ENCODE peak calls at places on chromosomes 6 and 20, in seven cellular contexts. A is WERI-Rb-1, P is astrocyte, F is psoas muscle, Z is A673, U is brain microvascular endothelial cell, Y is prostate gland. E is an unnamed sample.

GRCh38 chr20:49854190-49854875 is 41.7 kb downstream of the SLC9A8 start:
- DNase-seq in A (peak), P (no peak), F (no peak), Z (no peak), U (no peak), Y (no peak), E (no peak)

GRCh38 chr6:57342148-57342669 is 24.8 kb downstream of the PRIM2 start:
- DNase-seq in A (no peak), P (no peak), F (no peak), Z (no peak), U (no peak), Y (no peak), E (no peak)

GRCh38 chr6:118586741-118587485 is 38.8 kb downstream of the PLN start:
- DNase-seq in A (no peak), P (no peak), F (no peak), Z (no peak), U (no peak), Y (no peak), E (no peak)

GRCh38 chr6:6320901-6321300 is 439 bp upstream of the F13A1 start:
- DNase-seq in A (no peak), P (no peak), F (no peak), Z (no peak), U (no peak), Y (no peak), E (no peak)

GRCh38 chr20:63518946-63519764 is 1.4 kb upstream of the PPDPF start:
- DNase-seq in A (no peak), P (no peak), F (no peak), Z (no peak), U (no peak), Y (no peak), E (no peak)

GRCh38 chr20:890671-891070 is 25.5 kb downstream of the ANGPT4 start:
- DNase-seq in A (no peak), P (no peak), F (no peak), Z (no peak), U (no peak), Y (no peak), E (no peak)

GRCh38 chr6:25341923-25342619 is 62.9 kb downstream of the CARMIL1 start:
- DNase-seq in A (no peak), P (no peak), F (no peak), Z (no peak), U (no peak), Y (no peak), E (no peak)

GRCh38 chr20:17501701-17502100 is 29.5 kb downstream of the BFSP1 start:
- DNase-seq in A (no peak), P (no peak), F (no peak), Z (no peak), U (no peak), Y (no peak), E (no peak)

GRCh38 chr6:686528-686927 is 6.4 kb downstream of the EXOC2 start:
- DNase-seq in A (peak), P (no peak), F (no peak), Z (peak), U (no peak), Y (no peak), E (no peak)

GRCh38 chr6:3962897-3963296 is 113.7 kb downstream of the FAM50B start:
- DNase-seq in A (no peak), P (no peak), F (no peak), Z (peak), U (peak), Y (no peak), E (no peak)

GRCh38 chr20:23503649-23504048 is 12.7 kb downstream of the CST8 start:
- DNase-seq in A (no peak), P (no peak), F (no peak), Z (no peak), U (no peak), Y (no peak), E (no peak)

GRCh38 chr6:129849456-129849855 is 11.7 kb downstream of the TMEM244 start:
- DNase-seq in A (no peak), P (peak), F (no peak), Z (peak), U (peak), Y (no peak), E (no peak)

GRCh38 chr6:107128175-107128574 is 12.9 kb upstream of the BEND3 start:
- DNase-seq in A (no peak), P (no peak), F (no peak), Z (no peak), U (peak), Y (no peak), E (no peak)

GRCh38 chr6:16676978-16677377 is 84.3 kb downstream of the ATXN1 start:
- DNase-seq in A (no peak), P (peak), F (no peak), Z (no peak), U (peak), Y (no peak), E (no peak)

GRCh38 chr6:31907158-31907813 is 5.4 kb upstream of the ZBTB12 start:
- DNase-seq in A (no peak), P (peak), F (no peak), Z (peak), U (peak), Y (no peak), E (no peak)

GRCh38 chr20:47784599-47785320 is 521 bp downstream of the SULF2 start:
- DNase-seq in A (peak), P (peak), F (peak), Z (peak), U (no peak), Y (peak), E (peak)

GRCh38 chr20:53692465-53693067 is 98.9 kb upstream of the ZNF217 start:
- DNase-seq in A (no peak), P (peak), F (peak), Z (peak), U (peak), Y (no peak), E (no peak)

GRCh38 chr6:132404736-132405135 is 3.5 kb upstream of the MOXD1 start:
- DNase-seq in A (no peak), P (no peak), F (no peak), Z (no peak), U (peak), Y (no peak), E (no peak)

DNA sequence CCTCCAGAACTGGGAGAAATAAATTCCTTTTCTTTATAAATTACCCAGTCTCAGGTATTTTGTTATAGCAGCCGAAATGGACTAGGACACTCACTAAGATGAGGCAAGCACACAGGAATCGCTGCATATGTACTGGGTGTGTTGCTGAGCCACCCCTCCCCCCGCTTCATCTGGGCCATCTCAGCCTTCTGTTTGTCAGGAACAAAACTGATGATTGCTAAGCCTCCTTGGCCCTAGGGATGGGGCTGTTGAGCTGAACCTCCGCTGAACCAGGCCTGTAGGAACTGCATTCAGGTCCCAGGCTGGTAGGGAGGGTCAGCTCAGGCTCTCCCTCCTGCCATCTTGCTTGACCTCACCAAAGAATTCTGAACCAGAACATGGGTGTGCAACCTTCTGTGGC is 108.6 kb downstream of the MAP3K7 start:
- DNase-seq in A (peak), P (no peak), F (no peak), Z (no peak), U (no peak), Y (no peak), E (no peak)
- TF ChIP-seq CTCF in A (peak), P (no peak), F (no peak), Z (no peak), U (peak), Y (no peak), E (no peak)

GRCh38 chr6:142810952-142811514 is 133.9 kb downstream of the HIVEP2 start:
- DNase-seq in A (no peak), P (peak), F (no peak), Z (no peak), U (no peak), Y (no peak), E (no peak)
- TF ChIP-seq CTCF in A (no peak), P (no peak), F (no peak), Z (no peak), U (no peak), Y (no peak), E (no peak)

DNA sequence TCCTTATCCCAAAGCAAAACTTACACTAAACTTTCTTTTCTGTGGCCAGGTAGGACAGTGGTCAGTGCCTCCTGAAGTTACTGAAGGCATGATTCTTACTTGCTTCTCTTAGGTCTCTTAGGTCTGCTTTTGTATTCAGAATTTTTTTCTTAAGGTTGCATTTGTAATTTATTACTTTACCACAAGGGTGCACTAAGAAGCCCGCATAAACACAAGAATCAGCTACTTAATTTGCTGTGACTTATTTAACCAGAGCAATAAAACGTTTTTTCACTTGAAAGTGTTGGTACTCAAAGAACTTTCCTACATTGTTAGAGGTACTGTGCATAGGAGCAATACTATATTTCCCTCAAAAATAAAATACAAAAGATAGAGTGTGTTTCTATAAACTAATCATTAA is 75.4 kb upstream of the LAMA2 start:
- DNase-seq in A (no peak), P (peak), F (no peak), Z (peak), U (no peak), Y (no peak), E (no peak)
- TF ChIP-seq CTCF in A (no peak), P (peak), F (peak), Z (peak), U (peak), Y (peak), E (no peak)

DNA sequence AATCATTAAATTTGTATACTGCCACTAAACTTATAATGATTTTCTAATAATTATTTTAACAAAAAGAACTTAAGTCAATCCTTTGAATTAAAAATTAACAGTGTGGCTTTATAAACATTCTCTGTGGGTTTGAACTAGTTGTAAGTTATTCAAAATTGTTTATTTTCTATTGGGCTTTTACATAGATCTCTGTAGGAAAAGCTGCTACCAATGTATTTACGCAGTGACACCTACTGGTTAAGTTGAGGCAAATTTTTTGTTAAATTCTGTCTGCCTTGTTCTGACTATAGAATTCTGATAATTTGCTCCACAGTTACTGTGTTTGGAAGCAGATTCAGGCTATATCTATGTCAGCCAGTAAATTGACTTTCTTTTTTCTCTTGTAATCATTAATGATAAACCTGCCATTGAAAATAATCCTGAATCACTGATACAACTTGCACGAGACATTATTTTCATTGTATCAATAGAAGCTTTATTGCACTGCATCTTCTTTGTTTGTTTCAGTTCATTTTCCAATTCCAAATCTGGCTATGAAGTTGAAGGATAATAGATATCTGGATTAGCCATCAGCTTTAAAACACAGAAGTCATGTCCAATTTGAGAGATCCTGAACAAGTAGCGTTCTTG is 66.0 kb upstream of the UTRN start:
- DNase-seq in A (no peak), P (peak), F (no peak), Z (peak), U (no peak), Y (no peak), E (peak)
- TF ChIP-seq CTCF in A (peak), P (peak), F (peak), Z (peak), U (peak), Y (no peak), E (peak)

E was measured in GM13976.